ENCODE peak calls at places on chromosomes 3 and 15, in eight cellular contexts. G is Peyer's patch; N is stimulated activated CD8-positive, alpha-beta memory T cell treated with anti-CD3 and anti-CD28 coated beads, Interleukin-7, amount 100 ng/mL, for 4 hours; M is skeletal muscle cell; R is NCI-H2029; Z is progenitor cell of endocrine pancreas; A is CD8-positive, alpha-beta T cell; S is left colon. U is an unnamed sample.
A peak's percentile ranks its signal among the peaks of the same experiment; 100 is the strongest.

GRCh38 chr15:27222479-27222878 is 251.5 kb downstream of the GABRG3 start:
- DNase-seq in G (no peak), Z (no peak), S (no peak), N (no peak), M (peak; percentile 49), R (no peak), A (no peak), U (no peak)

GRCh38 chr3:192122832-192123594 is 604.3 kb downstream of the FGF12 start:
- DNase-seq in S (no peak), R (no peak), A (no peak), G (no peak), N (no peak), Z (no peak), M (no peak), U (no peak)

GRCh38 chr15:58357529-58358476 is 74.0 kb upstream of the LIPC start:
- DNase-seq in S (no peak), Z (no peak), R (no peak), N (no peak), A (peak; percentile 18), M (no peak), G (no peak), U (no peak)

GRCh38 chr15:43749690-43750345 is 3.6 kb downstream of the PDIA3 start:
- DNase-seq in S (no peak), A (peak; percentile 21), G (no peak), R (no peak), M (no peak), N (peak; percentile 13), Z (no peak), U (peak; percentile 43)

GRCh38 chr3:72872183-72872582 is 15.7 kb upstream of the GXYLT2 start:
- DNase-seq in Z (no peak), A (no peak), G (no peak), R (no peak), M (no peak), S (no peak), N (no peak), U (no peak)

GRCh38 chr3:126370606-126371005 is 13.4 kb upstream of the KLF15 start:
- DNase-seq in N (no peak), G (peak; percentile 28), Z (no peak), M (no peak), R (no peak), S (no peak), A (no peak), U (no peak)

GRCh38 chr3:123632161-123632655 is 47.4 kb upstream of the HACD2 start:
- DNase-seq in A (no peak), N (no peak), S (no peak), M (no peak), Z (no peak), G (no peak), R (no peak), U (no peak)

GRCh38 chr3:190077646-190078045 is 43.1 kb downstream of the P3H2 start:
- DNase-seq in Z (no peak), G (no peak), R (no peak), M (no peak), A (no peak), S (no peak), N (no peak), U (no peak)

GRCh38 chr3:11335056-11335608 is 62.9 kb downstream of the ATG7 start:
- DNase-seq in M (peak; percentile 36), S (no peak), R (peak; percentile 27), G (no peak), A (peak; percentile 25), N (peak; percentile 2), Z (no peak), U (no peak)

GRCh38 chr3:129619726-129620162 is 13.3 kb upstream of the PLXND1 start:
- DNase-seq in G (no peak), S (peak; percentile 14), N (no peak), A (no peak), R (no peak), Z (no peak), M (no peak), U (no peak)

GRCh38 chr15:99120050-99120777 is 15.3 kb downstream of the SYNM start:
- DNase-seq in G (no peak), Z (no peak), M (no peak), A (no peak), R (no peak), S (no peak), N (no peak), U (no peak)

GRCh38 chr15:48905216-48905615 is 27.3 kb downstream of the EID1 start:
- DNase-seq in R (no peak), Z (no peak), M (no peak), A (no peak), S (no peak), G (no peak), N (no peak), U (no peak)

GRCh38 chr3:135851201-135852061 is 114.1 kb upstream of the PPP2R3A start:
- DNase-seq in M (no peak), S (no peak), R (no peak), A (no peak), Z (no peak), N (no peak), G (no peak), U (no peak)

GRCh38 chr3:44981220-44981619 is 5.2 kb downstream of the EXOSC7 start:
- DNase-seq in S (no peak), R (no peak), G (no peak), N (no peak), M (no peak), A (no peak), Z (no peak), U (no peak)

GRCh38 chr3:138875096-138875753 is 40.5 kb upstream of the PIK3CB start:
- DNase-seq in R (no peak), G (no peak), M (no peak), S (no peak), Z (no peak), N (no peak), A (no peak), U (no peak)

GRCh38 chr3:132242095-132242494 is 75.1 kb upstream of the ACP3 start:
- DNase-seq in N (no peak), R (no peak), S (no peak), G (no peak), Z (no peak), A (no peak), M (no peak), U (no peak)

GRCh38 chr3:47324278-47324865 is 41.6 kb downstream of the KLHL18 start:
- DNase-seq in N (peak; percentile 5), Z (peak; percentile 42), R (peak; percentile 67), S (peak; percentile 61), G (no peak), M (peak; percentile 44), A (peak; percentile 58), U (no peak)

U was measured in effector memory CD4-positive, alpha-beta T cell.